ENCODE peak calls at places on chromosomes 7 and 10, in eight cellular contexts. Y, V, R, G, E, F, O and U are unnamed samples.
A peak's percentile ranks its signal among the peaks of the same experiment; 100 is the strongest.

GRCh38 chr10:110529596-110530011 is 31.9 kb downstream of the DUSP5 start:
- DNase-seq in Y (no peak), V (no peak), R (no peak), G (no peak), E (no peak), F (no peak), O (no peak), U (no peak)

GRCh38 chr10:18681366-18681765 is 22.1 kb downstream of the ARL5B start:
- DNase-seq in Y (no peak), V (no peak), R (no peak), G (no peak), E (no peak), F (no peak), O (no peak), U (no peak)

GRCh38 chr10:113612154-113612553 is 51.7 kb downstream of the NRAP start:
- DNase-seq in Y (no peak), V (no peak), R (no peak), G (no peak), E (no peak), F (no peak), O (no peak), U (no peak)

GRCh38 chr10:3652886-3653285 is 132.1 kb downstream of the KLF6 start:
- DNase-seq in Y (no peak), V (no peak), R (no peak), G (no peak), E (no peak), F (peak; percentile 68), O (no peak), U (no peak)

GRCh38 chr10:133000648-133001047 is 58.3 kb upstream of the CFAP46 start:
- DNase-seq in Y (no peak), V (no peak), R (no peak), G (no peak), E (no peak), F (no peak), O (no peak), U (no peak)

GRCh38 chr7:35716038-35716803 is 21.3 kb upstream of the HERPUD2 start:
- DNase-seq in Y (no peak), V (no peak), R (no peak), G (no peak), E (no peak), F (peak; percentile 34), O (peak; percentile 16), U (no peak)

GRCh38 chr7:158353606-158354570 is 233.7 kb downstream of the PTPRN2 start:
- DNase-seq in Y (peak; percentile 50), V (no peak), R (no peak), G (peak; percentile 5), E (no peak), F (no peak), O (peak; percentile 41), U (no peak)

GRCh38 chr7:99473315-99473596 is 566 bp downstream of the ZNF789 start:
- DNase-seq in Y (no peak), V (peak; percentile 53), R (peak; percentile 67), G (no peak), E (peak; percentile 61), F (peak; percentile 84), O (peak; percentile 68), U (peak; percentile 70)

GRCh38 chr7:136386876-136387275 is 409.7 kb upstream of the MTPN start:
- DNase-seq in Y (no peak), V (no peak), R (no peak), G (no peak), E (no peak), F (no peak), O (no peak), U (no peak)

GRCh38 chr7:6162331-6162620 is 110.1 kb downstream of the CYTH3 start:
- DNase-seq in Y (no peak), V (no peak), R (no peak), G (no peak), E (no peak), F (no peak), O (no peak), U (no peak)

GRCh38 chr10:19788075-19788686 is 28.1 kb upstream of the PLXDC2 start:
- DNase-seq in Y (peak; percentile 47), V (peak; percentile 70), R (peak; percentile 45), G (no peak), E (peak; percentile 35), F (peak; percentile 8), O (peak; percentile 65), U (peak; percentile 23)

GRCh38 chr7:98191668-98192431 is 19.4 kb upstream of the BHLHA15 start:
- DNase-seq in Y (no peak), V (no peak), R (no peak), G (no peak), E (no peak), F (no peak), O (no peak), U (no peak)